ENCODE peak calls at places on chromosome 2, in six cellular contexts. One of them, this sample, is unnamed.

GRCh38 chr2:200469708-200470600 is 39.9 kb downstream of the KCTD18 start:
- DNase-seq in nephron progenitor cell: no peak
- DNase-seq in uterus: peak; percentile 58
- DNase-seq in NB4: no peak
- DNase-seq in left lung: no peak
- DNase-seq in A549: no peak
- DNase-seq in this sample: no peak

GRCh38 chr2:46086578-46087070 is 210.6 kb upstream of the EPAS1 start:
- DNase-seq in nephron progenitor cell: no peak
- DNase-seq in uterus: no peak
- DNase-seq in NB4: no peak
- DNase-seq in left lung: no peak
- DNase-seq in A549: no peak
- DNase-seq in this sample: no peak

GRCh38 chr2:118097657-118098056 is 9.4 kb downstream of the INSIG2 start:
- DNase-seq in nephron progenitor cell: no peak
- DNase-seq in uterus: no peak
- DNase-seq in NB4: peak; percentile 78
- DNase-seq in left lung: no peak
- DNase-seq in A549: no peak
- DNase-seq in this sample: no peak

GRCh38 chr2:219575566-219576504 is 3.7 kb downstream of the INHA start:
- DNase-seq in nephron progenitor cell: no peak
- DNase-seq in uterus: no peak
- DNase-seq in NB4: no peak
- DNase-seq in left lung: no peak
- DNase-seq in A549: no peak
- DNase-seq in this sample: no peak

GRCh38 chr2:64945973-64946736 is 43.0 kb upstream of the SLC1A4 start:
- DNase-seq in nephron progenitor cell: peak; percentile 13
- DNase-seq in uterus: peak; percentile 23
- DNase-seq in NB4: peak; percentile 99
- DNase-seq in left lung: peak; percentile 82
- DNase-seq in A549: no peak
- DNase-seq in this sample: no peak

GRCh38 chr2:224110811-224111210 is 71.7 kb upstream of the SERPINE2 start:
- DNase-seq in nephron progenitor cell: no peak
- DNase-seq in uterus: no peak
- DNase-seq in NB4: no peak
- DNase-seq in left lung: no peak
- DNase-seq in A549: no peak
- DNase-seq in this sample: no peak

GRCh38 chr2:15733867-15734765 is 142.4 kb downstream of the DDX1 start:
- DNase-seq in nephron progenitor cell: no peak
- DNase-seq in uterus: no peak
- DNase-seq in NB4: no peak
- DNase-seq in left lung: no peak
- DNase-seq in A549: no peak
- DNase-seq in this sample: no peak

GRCh38 chr2:181764095-181764963 is 84.0 kb upstream of the NEUROD1 start:
- DNase-seq in nephron progenitor cell: no peak
- DNase-seq in uterus: no peak
- DNase-seq in NB4: no peak
- DNase-seq in left lung: no peak
- DNase-seq in A549: no peak
- DNase-seq in this sample: no peak

GRCh38 chr2:235541838-235542549 is 48.2 kb downstream of the AGAP1 start:
- DNase-seq in nephron progenitor cell: no peak
- DNase-seq in uterus: no peak
- DNase-seq in NB4: no peak
- DNase-seq in left lung: no peak
- DNase-seq in A549: no peak
- DNase-seq in this sample: no peak

GRCh38 chr2:85114586-85115330 is 18.4 kb upstream of the TCF7L1 start:
- DNase-seq in nephron progenitor cell: no peak
- DNase-seq in uterus: no peak
- DNase-seq in NB4: no peak
- DNase-seq in left lung: no peak
- DNase-seq in A549: no peak
- DNase-seq in this sample: no peak

DNA sequence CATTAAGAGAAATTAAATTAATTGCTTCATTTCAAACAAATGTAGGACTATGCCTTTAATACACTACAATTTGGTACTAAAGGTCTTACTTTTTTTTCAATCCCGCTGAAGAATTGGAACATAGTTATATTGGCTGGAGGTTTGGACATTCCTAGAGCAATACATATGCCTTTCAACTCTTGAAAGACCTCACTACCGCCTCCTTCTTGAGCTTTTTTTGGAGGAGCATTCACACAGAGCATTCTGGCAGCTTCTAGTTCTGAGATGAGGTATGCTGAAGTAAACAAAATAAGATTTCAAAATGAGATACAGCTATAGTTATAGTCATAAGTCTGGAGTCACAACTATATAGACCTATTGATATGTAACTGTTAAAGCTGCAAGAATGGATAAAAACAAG is 10.9 kb downstream of the FAM98A start:
- DNase-seq in nephron progenitor cell: no peak
- DNase-seq in uterus: no peak
- DNase-seq in NB4: no peak
- DNase-seq in left lung: no peak
- DNase-seq in A549: no peak
- DNase-seq in this sample: no peak
- TF ChIP-seq CTCF in nephron progenitor cell: no peak
- TF ChIP-seq CTCF in uterus: no peak
- TF ChIP-seq CTCF in NB4: no peak
- TF ChIP-seq CTCF in left lung: no peak
- TF ChIP-seq CTCF in A549: no peak
- TF ChIP-seq CTCF in this sample: no peak

DNA sequence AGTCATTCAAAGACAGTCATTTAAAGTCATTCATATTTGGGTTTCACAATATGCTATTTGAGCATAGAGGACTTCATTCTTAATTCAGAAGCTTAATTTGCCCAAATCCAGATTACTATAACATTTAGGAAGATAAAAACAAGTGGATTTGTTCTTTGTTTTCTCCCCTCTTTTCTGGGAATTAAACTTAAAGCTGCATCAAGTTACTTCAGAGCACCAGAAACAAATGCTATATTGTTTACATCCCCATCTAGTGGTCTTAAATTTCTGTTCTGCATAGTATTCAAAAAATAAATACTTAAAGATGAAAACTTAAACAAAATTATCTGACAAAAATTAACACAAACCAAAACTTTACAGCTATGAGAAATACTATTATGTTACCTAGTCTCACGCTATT is 34.7 kb upstream of the MARCHF7 start:
- DNase-seq in nephron progenitor cell: no peak
- DNase-seq in uterus: no peak
- DNase-seq in NB4: peak; percentile 20
- DNase-seq in left lung: no peak
- DNase-seq in A549: no peak
- DNase-seq in this sample: no peak
- TF ChIP-seq CTCF in nephron progenitor cell: no peak
- TF ChIP-seq CTCF in uterus: no peak
- TF ChIP-seq CTCF in NB4: no peak
- TF ChIP-seq CTCF in left lung: peak; percentile 32
- TF ChIP-seq CTCF in A549: peak; percentile 52
- TF ChIP-seq CTCF in this sample: no peak

GRCh38 chr2:30670453-30670852 is 136.8 kb downstream of the CAPN13 start:
- DNase-seq in nephron progenitor cell: no peak
- DNase-seq in uterus: no peak
- DNase-seq in NB4: no peak
- DNase-seq in left lung: no peak
- DNase-seq in A549: no peak
- DNase-seq in this sample: no peak
- TF ChIP-seq CTCF in nephron progenitor cell: no peak
- TF ChIP-seq CTCF in uterus: no peak
- TF ChIP-seq CTCF in NB4: no peak
- TF ChIP-seq CTCF in left lung: no peak
- TF ChIP-seq CTCF in A549: no peak
- TF ChIP-seq CTCF in this sample: no peak

GRCh38 chr2:31430439-31431165 is 16.1 kb upstream of the XDH start:
- DNase-seq in nephron progenitor cell: no peak
- DNase-seq in uterus: no peak
- DNase-seq in NB4: no peak
- DNase-seq in left lung: no peak
- DNase-seq in A549: no peak
- DNase-seq in this sample: no peak

GRCh38 chr2:31426096-31426495 is 11.6 kb upstream of the XDH start:
- DNase-seq in nephron progenitor cell: no peak
- DNase-seq in uterus: no peak
- DNase-seq in NB4: no peak
- DNase-seq in left lung: peak; percentile 43
- DNase-seq in A549: no peak
- DNase-seq in this sample: no peak

GRCh38 chr2:31429759-31430438 is 15.4 kb upstream of the XDH start:
- DNase-seq in nephron progenitor cell: no peak
- DNase-seq in uterus: no peak
- DNase-seq in NB4: no peak
- DNase-seq in left lung: no peak
- DNase-seq in A549: no peak
- DNase-seq in this sample: no peak

GRCh38 chr2:31429040-31429439 is 14.5 kb upstream of the XDH start:
- DNase-seq in nephron progenitor cell: no peak
- DNase-seq in uterus: no peak
- DNase-seq in NB4: no peak
- DNase-seq in left lung: no peak
- DNase-seq in A549: no peak
- DNase-seq in this sample: no peak

DNA sequence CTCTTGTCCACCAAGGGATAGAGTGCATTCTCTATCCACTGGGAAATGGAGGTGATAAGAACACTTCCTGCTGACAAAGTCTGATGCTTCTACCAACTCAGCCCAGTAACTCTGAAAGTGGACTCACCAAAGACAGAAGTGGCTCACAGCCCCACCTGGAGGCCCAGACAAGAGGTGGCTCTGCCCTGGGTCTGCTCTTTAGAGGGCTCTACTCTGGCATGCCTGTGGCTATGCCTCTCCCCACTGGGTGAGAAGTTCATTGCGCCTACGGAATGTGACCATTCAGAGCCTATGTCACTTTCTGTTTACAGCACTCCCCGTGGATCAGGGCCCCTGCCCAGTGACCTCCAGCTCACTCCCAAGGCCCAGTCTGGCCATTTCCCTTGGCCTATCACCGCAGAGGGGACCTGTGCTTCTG is 13.5 kb upstream of the XDH start:
- DNase-seq in nephron progenitor cell: no peak
- DNase-seq in uterus: no peak
- DNase-seq in NB4: peak; percentile 16
- DNase-seq in left lung: no peak
- DNase-seq in A549: no peak
- DNase-seq in this sample: no peak
- TF ChIP-seq CTCF in nephron progenitor cell: no peak
- TF ChIP-seq CTCF in uterus: no peak
- TF ChIP-seq CTCF in NB4: peak; percentile 5
- TF ChIP-seq CTCF in left lung: no peak
- TF ChIP-seq CTCF in A549: no peak
- TF ChIP-seq CTCF in this sample: no peak

DNA sequence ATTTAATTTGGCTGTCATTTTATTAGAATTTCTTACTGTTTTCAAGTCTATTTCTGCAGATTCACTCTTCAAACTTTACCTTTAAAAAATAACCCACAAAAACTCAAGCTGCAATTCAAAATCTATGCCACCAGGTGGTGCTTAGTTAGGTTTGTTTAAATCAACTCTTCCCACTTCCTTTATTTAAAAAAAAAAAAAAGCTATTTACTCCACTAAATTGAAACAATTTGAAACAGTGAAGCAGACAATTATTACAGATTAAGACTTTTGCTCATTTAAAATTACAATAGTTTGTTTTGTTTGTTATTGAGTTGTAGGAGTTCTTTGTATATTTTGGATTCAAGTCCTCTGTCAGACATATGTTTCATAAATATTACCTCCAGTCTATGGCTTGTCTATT is 300.0 kb downstream of the PDE11A start:
- DNase-seq in nephron progenitor cell: no peak
- DNase-seq in uterus: no peak
- DNase-seq in NB4: peak; percentile 51
- DNase-seq in left lung: no peak
- DNase-seq in A549: no peak
- DNase-seq in this sample: no peak
- TF ChIP-seq CTCF in nephron progenitor cell: peak; percentile 63
- TF ChIP-seq CTCF in uterus: peak; percentile 8
- TF ChIP-seq CTCF in NB4: peak; percentile 51
- TF ChIP-seq CTCF in left lung: peak; percentile 43
- TF ChIP-seq CTCF in A549: peak; percentile 33
- TF ChIP-seq CTCF in this sample: no peak

DNA sequence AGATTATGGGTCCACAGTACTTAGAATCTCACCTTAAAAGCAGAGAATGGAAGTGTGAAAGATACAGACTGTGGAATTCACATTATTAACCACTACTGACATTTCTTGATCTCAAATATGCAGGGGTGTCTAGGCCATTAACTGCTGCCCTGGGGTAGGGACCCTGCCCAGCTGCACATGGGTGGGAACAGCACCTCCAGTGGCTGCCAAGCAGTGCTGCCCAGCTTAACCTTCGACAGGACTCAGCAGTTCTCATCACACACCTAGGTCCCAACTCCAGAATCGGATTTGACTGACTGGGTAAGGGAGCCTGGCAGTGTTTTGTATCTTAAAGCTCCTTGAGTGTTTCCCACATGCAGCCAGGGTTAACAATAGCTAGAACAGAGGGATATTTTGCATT is 14.9 kb downstream of the ERFE start:
- DNase-seq in nephron progenitor cell: no peak
- DNase-seq in uterus: no peak
- DNase-seq in NB4: no peak
- DNase-seq in left lung: no peak
- DNase-seq in A549: no peak
- DNase-seq in this sample: no peak
- TF ChIP-seq CTCF in nephron progenitor cell: peak; percentile 6
- TF ChIP-seq CTCF in uterus: no peak
- TF ChIP-seq CTCF in NB4: peak; percentile 28
- TF ChIP-seq CTCF in left lung: no peak
- TF ChIP-seq CTCF in A549: no peak
- TF ChIP-seq CTCF in this sample: no peak